ENCODE peak calls at places on chromosome 6, in seven cellular contexts. B, K, A, G, Z, I and Q are unnamed samples.

GRCh38 chr6:160277144-160277543 is 18.5 kb upstream of the SLC22A2 start:
- DNase-seq in B (no peak), K (no peak), A (no peak), G (no peak), Z (no peak), I (no peak), Q (no peak)

GRCh38 chr6:106547961-106548453 is 81.3 kb downstream of the RTN4IP1 start:
- DNase-seq in B (peak; percentile 85), K (peak; percentile 10), A (peak; percentile 87), G (no peak), Z (peak; percentile 36), I (no peak), Q (peak; percentile 67)

GRCh38 chr6:35587167-35587566 is 74.5 kb upstream of the TULP1 start:
- DNase-seq in B (no peak), K (no peak), A (no peak), G (no peak), Z (no peak), I (no peak), Q (no peak)

GRCh38 chr6:142850653-142851434 is 94.1 kb downstream of the HIVEP2 start:
- DNase-seq in B (peak; percentile 71), K (no peak), A (peak; percentile 58), G (peak; percentile 64), Z (peak; percentile 45), I (no peak), Q (peak; percentile 65)

GRCh38 chr6:71383891-71384489 is 95.4 kb downstream of the OGFRL1 start:
- DNase-seq in B (peak; percentile 72), K (no peak), A (no peak), G (no peak), Z (peak; percentile 87), I (no peak), Q (peak; percentile 81)

GRCh38 chr6:132153221-132153896 is 202.2 kb upstream of the CCN2 start:
- DNase-seq in B (peak; percentile 86), K (no peak), A (peak; percentile 96), G (no peak), Z (peak; percentile 91), I (no peak), Q (peak; percentile 86)

GRCh38 chr6:43113431-43114260 is 37.5 kb downstream of the PTK7 start:
- DNase-seq in B (no peak), K (no peak), A (no peak), G (no peak), Z (peak; percentile 61), I (no peak), Q (no peak)

GRCh38 chr6:36358235-36358915 is 21.7 kb upstream of the BNIP5 start:
- DNase-seq in B (peak; percentile 42), K (no peak), A (peak; percentile 88), G (peak; percentile 75), Z (no peak), I (no peak), Q (no peak)

GRCh38 chr6:116363759-116364158 is 7.0 kb upstream of the DSE start:
- DNase-seq in B (peak; percentile 38), K (no peak), A (peak; percentile 63), G (no peak), Z (peak; percentile 61), I (no peak), Q (peak; percentile 74)

GRCh38 chr6:19368511-19368910 is 468.7 kb upstream of the ID4 start:
- DNase-seq in B (peak; percentile 6), K (no peak), A (peak; percentile 69), G (no peak), Z (peak; percentile 14), I (no peak), Q (peak; percentile 75)

GRCh38 chr6:86581833-86582232 is 355.5 kb upstream of the HTR1E start:
- DNase-seq in B (no peak), K (no peak), A (no peak), G (no peak), Z (no peak), I (no peak), Q (no peak)

GRCh38 chr6:5511924-5512323 is 250.6 kb downstream of the FARS2 start:
- DNase-seq in B (peak; percentile 88), K (no peak), A (peak; percentile 94), G (no peak), Z (peak; percentile 73), I (no peak), Q (peak; percentile 95)

GRCh38 chr6:13302751-13303667 is 25.3 kb downstream of the TBC1D7 start:
- DNase-seq in B (peak; percentile 98), K (peak; percentile 46), A (peak; percentile 92), G (peak; percentile 90), Z (peak; percentile 84), I (no peak), Q (peak; percentile 94)

GRCh38 chr6:110545081-110545872 is 68.9 kb upstream of the SLC22A16 start:
- DNase-seq in B (no peak), K (no peak), A (no peak), G (no peak), Z (no peak), I (no peak), Q (no peak)

GRCh38 chr6:139857143-139857542 is 482.7 kb upstream of the CITED2 start:
- DNase-seq in B (no peak), K (no peak), A (no peak), G (no peak), Z (no peak), I (no peak), Q (no peak)

GRCh38 chr6:134519456-134519855 is 201.5 kb upstream of the SGK1 start:
- DNase-seq in B (peak; percentile 51), K (no peak), A (no peak), G (peak; percentile 4), Z (no peak), I (peak; percentile 65), Q (no peak)
- H3K9ac ChIP-seq in B (no peak overlapping the region), K (no peak overlapping the region), A (peak overlapping the region; percentile 0), G (no peak overlapping the region), Z (no peak overlapping the region), I (peak overlapping the region; percentile 23), Q (no peak overlapping the region)

GRCh38 chr6:68144667-68145066 is 490.4 kb upstream of the ADGRB3 start:
- DNase-seq in B (no peak), K (no peak), A (no peak), G (no peak), Z (no peak), I (no peak), Q (no peak)

GRCh38 chr6:68139130-68139529 is 496.0 kb upstream of the ADGRB3 start:
- DNase-seq in B (no peak), K (no peak), A (no peak), G (no peak), Z (no peak), I (no peak), Q (no peak)

DNA sequence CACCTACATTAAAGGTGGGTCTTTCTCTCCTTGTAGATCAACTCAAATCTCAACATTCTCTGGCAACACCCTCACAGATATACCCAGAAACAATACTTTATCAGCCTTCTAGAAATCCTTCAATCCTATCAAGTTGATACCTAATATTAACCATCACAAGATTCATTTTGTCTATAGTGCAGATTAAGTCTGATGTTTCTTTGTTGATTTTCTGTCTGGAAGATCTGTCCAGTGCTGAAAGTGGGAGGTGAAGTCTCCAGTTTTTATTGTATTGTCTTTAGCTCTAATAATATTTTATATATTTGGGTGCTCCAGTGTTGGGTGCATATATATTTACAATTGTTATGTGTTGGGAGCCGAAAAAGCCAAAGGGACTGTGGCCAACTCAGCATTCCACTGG is 493.9 kb upstream of the ADGRB3 start:
- DNase-seq in B (no peak), K (no peak), A (no peak), G (no peak), Z (no peak), I (no peak), Q (no peak)
- H3K9me3 ChIP-seq in B (peaks cover 24% of the 10 kb centered on the region), K (no peaks in the 10 kb centered on the region), A (no peaks in the 10 kb centered on the region), G (no peaks in the 10 kb centered on the region), Z (peaks cover 4% of the 10 kb centered on the region), I (no peaks in the 10 kb centered on the region), Q (no peaks in the 10 kb centered on the region)

DNA sequence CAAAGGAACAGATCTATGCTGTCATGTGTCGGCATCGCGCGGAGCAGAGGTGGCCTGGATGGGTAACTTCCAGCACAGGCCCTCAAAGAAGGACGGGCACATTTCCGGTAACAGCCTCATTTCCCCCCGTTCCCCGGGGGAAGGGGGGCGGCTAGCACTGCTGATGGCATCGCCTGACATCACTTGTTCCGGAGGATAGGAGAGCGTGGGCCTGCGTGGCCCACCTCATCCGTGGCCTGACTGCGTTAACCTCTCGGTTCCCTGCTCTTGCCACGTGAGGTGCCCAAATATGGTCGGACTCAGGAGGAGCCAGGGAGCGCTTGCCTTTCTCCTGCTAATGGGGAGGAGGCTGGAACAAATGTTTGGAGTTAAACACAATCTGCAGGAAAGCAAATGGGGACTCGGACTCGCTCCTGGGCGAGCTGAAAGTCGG is at the start of gene AKAP12:
- DNase-seq in B (peak; percentile 45), K (no peak), A (peak; percentile 69), G (no peak), Z (no peak), I (no peak), Q (peak; percentile 75)
- H3K9ac ChIP-seq in B (peak within 1 kb of the TSS; percentile 72), K (peak within 1 kb of the TSS; percentile 12), A (peak within 1 kb of the TSS; percentile 87), G (no peak within 1 kb of the TSS), Z (peak within 1 kb of the TSS; percentile 88), I (no peak within 1 kb of the TSS), Q (peak within 1 kb of the TSS; percentile 77)

GRCh38 chr6:28683945-28684538 is 158.4 kb downstream of the GPX5 start:
- DNase-seq in B (peak; percentile 34), K (peak; percentile 66), A (peak; percentile 8), G (no peak), Z (peak; percentile 78), I (peak; percentile 26), Q (peak; percentile 30)
- H3K9me3 ChIP-seq in B (no peaks in the 10 kb centered on the region), K (no peaks in the 10 kb centered on the region), A (no peaks in the 10 kb centered on the region), G (no peaks in the 10 kb centered on the region), Z (no peaks in the 10 kb centered on the region), I (no peaks in the 10 kb centered on the region), Q (no peaks in the 10 kb centered on the region)

GRCh38 chr6:52503344-52503747 is 73.5 kb downstream of the TRAM2 start:
- DNase-seq in B (no peak), K (peak; percentile 45), A (no peak), G (no peak), Z (no peak), I (no peak), Q (peak; percentile 52)
- H3K9ac ChIP-seq in B (no peak overlapping the region), K (peak overlapping the region; percentile 50), A (peak overlapping the region; percentile 68), G (no peak overlapping the region), Z (peak overlapping the region; percentile 61), I (no peak overlapping the region), Q (no peak overlapping the region)

DNA sequence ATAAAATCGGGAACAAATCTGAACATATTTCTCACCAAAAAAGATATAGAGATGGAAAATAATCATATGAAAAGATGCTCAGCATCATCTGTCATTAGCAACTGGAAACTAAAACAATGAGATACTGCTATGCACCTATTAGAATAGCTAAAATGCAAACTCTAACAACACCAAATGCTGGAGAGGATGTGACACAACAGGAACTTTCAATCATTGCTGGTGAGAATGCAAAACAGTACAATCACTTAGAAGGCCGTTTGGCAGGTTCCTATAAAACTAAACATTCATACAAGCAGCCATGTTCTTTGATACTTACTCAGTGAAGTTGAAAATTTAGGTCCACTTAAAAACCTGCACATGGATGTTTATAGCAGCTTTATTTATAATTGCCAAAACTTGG is 67.0 kb downstream of the FAM50B start:
- DNase-seq in B (no peak), K (no peak), A (no peak), G (no peak), Z (no peak), I (no peak), Q (no peak)
- H3K9me3 ChIP-seq in B (no peaks in the 10 kb centered on the region), K (no peaks in the 10 kb centered on the region), A (no peaks in the 10 kb centered on the region), G (no peaks in the 10 kb centered on the region), Z (peaks cover 3% of the 10 kb centered on the region), I (no peaks in the 10 kb centered on the region), Q (no peaks in the 10 kb centered on the region)